ENCODE peak calls at places on chromosome 13, in five cellular contexts. One of them, this sample, is unnamed.

GRCh38 chr13:113447596-113447995 is 5.7 kb downstream of the ADPRHL1 start:
- DNase-seq in HepG2: no peak
- DNase-seq in upper lobe of left lung: no peak
- DNase-seq in sigmoid colon: peak
- DNase-seq in SK-N-SH: no peak
- DNase-seq in this sample: peak

GRCh38 chr13:74243637-74244526 is 109.7 kb upstream of the KLF12 start:
- DNase-seq in HepG2: no peak
- DNase-seq in upper lobe of left lung: no peak
- DNase-seq in sigmoid colon: no peak
- DNase-seq in SK-N-SH: no peak
- DNase-seq in this sample: no peak

GRCh38 chr13:41224113-41225110 is 30.0 kb upstream of the KBTBD7 start:
- DNase-seq in HepG2: no peak
- DNase-seq in upper lobe of left lung: no peak
- DNase-seq in sigmoid colon: no peak
- DNase-seq in SK-N-SH: no peak
- DNase-seq in this sample: no peak

GRCh38 chr13:76641056-76641455 is 245.1 kb downstream of the KCTD12 start:
- DNase-seq in HepG2: no peak
- DNase-seq in upper lobe of left lung: no peak
- DNase-seq in sigmoid colon: no peak
- DNase-seq in SK-N-SH: peak
- DNase-seq in this sample: no peak

GRCh38 chr13:27523345-27524073 is 73.1 kb upstream of the MTIF3 start:
- DNase-seq in HepG2: no peak
- DNase-seq in upper lobe of left lung: no peak
- DNase-seq in sigmoid colon: no peak
- DNase-seq in SK-N-SH: no peak
- DNase-seq in this sample: no peak

GRCh38 chr13:94228781-94229180 is 250.7 kb downstream of the DCT start:
- DNase-seq in HepG2: no peak
- DNase-seq in upper lobe of left lung: no peak
- DNase-seq in sigmoid colon: no peak
- DNase-seq in SK-N-SH: no peak
- DNase-seq in this sample: no peak

GRCh38 chr13:83503424-83503823 is 378.9 kb downstream of the SLITRK1 start:
- DNase-seq in HepG2: no peak
- DNase-seq in upper lobe of left lung: no peak
- DNase-seq in sigmoid colon: no peak
- DNase-seq in SK-N-SH: no peak
- DNase-seq in this sample: no peak

GRCh38 chr13:28204690-28205443 is 66.5 kb downstream of the PAN3 start:
- DNase-seq in HepG2: peak
- DNase-seq in upper lobe of left lung: no peak
- DNase-seq in sigmoid colon: no peak
- DNase-seq in SK-N-SH: no peak
- DNase-seq in this sample: no peak

GRCh38 chr13:59755647-59756290 is 408.0 kb downstream of the DIAPH3 start:
- DNase-seq in HepG2: no peak
- DNase-seq in upper lobe of left lung: no peak
- DNase-seq in sigmoid colon: no peak
- DNase-seq in SK-N-SH: no peak
- DNase-seq in this sample: no peak

GRCh38 chr13:32032780-32033179 is 1.2 kb downstream of the FRY start:
- DNase-seq in HepG2: no peak
- DNase-seq in upper lobe of left lung: no peak
- DNase-seq in sigmoid colon: no peak
- DNase-seq in SK-N-SH: no peak
- DNase-seq in this sample: no peak

GRCh38 chr13:30120133-30120822 is 187.1 kb downstream of the KATNAL1 start:
- DNase-seq in HepG2: no peak
- DNase-seq in upper lobe of left lung: no peak
- DNase-seq in sigmoid colon: no peak
- DNase-seq in SK-N-SH: no peak
- DNase-seq in this sample: no peak

GRCh38 chr13:81577601-81578000 is 1236.7 kb upstream of the SPRY2 start:
- DNase-seq in HepG2: no peak
- DNase-seq in upper lobe of left lung: no peak
- DNase-seq in sigmoid colon: no peak
- DNase-seq in SK-N-SH: no peak
- DNase-seq in this sample: no peak

GRCh38 chr13:40190656-40191100 is 475.8 kb downstream of the FOXO1 start:
- DNase-seq in HepG2: peak
- DNase-seq in upper lobe of left lung: no peak
- DNase-seq in sigmoid colon: peak
- DNase-seq in SK-N-SH: peak
- DNase-seq in this sample: peak

GRCh38 chr13:48653074-48654054 is at the start of gene CYSLTR2:
- DNase-seq in HepG2: no peak
- DNase-seq in upper lobe of left lung: no peak
- DNase-seq in sigmoid colon: no peak
- DNase-seq in SK-N-SH: peak
- DNase-seq in this sample: no peak

GRCh38 chr13:113045214-113046007 is 60.2 kb upstream of the F7 start:
- DNase-seq in HepG2: no peak
- DNase-seq in upper lobe of left lung: peak
- DNase-seq in sigmoid colon: no peak
- DNase-seq in SK-N-SH: no peak
- DNase-seq in this sample: no peak

GRCh38 chr13:42876810-42877550 is 95.6 kb downstream of the FAM216B start:
- DNase-seq in HepG2: no peak
- DNase-seq in upper lobe of left lung: no peak
- DNase-seq in sigmoid colon: no peak
- DNase-seq in SK-N-SH: no peak
- DNase-seq in this sample: no peak

GRCh38 chr13:50006426-50007135 is 8.7 kb upstream of the KCNRG start:
- DNase-seq in HepG2: no peak
- DNase-seq in upper lobe of left lung: no peak
- DNase-seq in sigmoid colon: no peak
- DNase-seq in SK-N-SH: no peak
- DNase-seq in this sample: no peak

GRCh38 chr13:71316964-71317363 is 550.0 kb downstream of the DACH1 start:
- DNase-seq in HepG2: no peak
- DNase-seq in upper lobe of left lung: no peak
- DNase-seq in sigmoid colon: no peak
- DNase-seq in SK-N-SH: peak
- DNase-seq in this sample: no peak

GRCh38 chr13:94323746-94324408 is 155.6 kb downstream of the DCT start:
- DNase-seq in HepG2: no peak
- DNase-seq in upper lobe of left lung: no peak
- DNase-seq in sigmoid colon: no peak
- DNase-seq in SK-N-SH: no peak
- DNase-seq in this sample: no peak

GRCh38 chr13:48976677-48977625 is 1.2 kb downstream of the FNDC3A start:
- DNase-seq in HepG2: peak
- DNase-seq in upper lobe of left lung: no peak
- DNase-seq in sigmoid colon: no peak
- DNase-seq in SK-N-SH: no peak
- DNase-seq in this sample: no peak

GRCh38 chr13:60584976-60585375 is 188.0 kb downstream of the TDRD3 start:
- DNase-seq in HepG2: no peak
- DNase-seq in upper lobe of left lung: no peak
- DNase-seq in sigmoid colon: no peak
- DNase-seq in SK-N-SH: no peak
- DNase-seq in this sample: no peak

GRCh38 chr13:101967216-101967615 is 434.6 kb downstream of the FGF14 start:
- DNase-seq in HepG2: no peak
- DNase-seq in upper lobe of left lung: no peak
- DNase-seq in sigmoid colon: no peak
- DNase-seq in SK-N-SH: no peak
- DNase-seq in this sample: no peak

GRCh38 chr13:90416519-90416918 is 931.0 kb upstream of the MIR17HG start:
- DNase-seq in HepG2: no peak
- DNase-seq in upper lobe of left lung: no peak
- DNase-seq in sigmoid colon: no peak
- DNase-seq in SK-N-SH: no peak
- DNase-seq in this sample: no peak

GRCh38 chr13:29702912-29703351 is 107.4 kb upstream of the SLC7A1 start:
- DNase-seq in HepG2: no peak
- DNase-seq in upper lobe of left lung: no peak
- DNase-seq in sigmoid colon: peak
- DNase-seq in SK-N-SH: no peak
- DNase-seq in this sample: no peak

GRCh38 chr13:40058757-40059236 is 403.3 kb downstream of the COG6 start:
- DNase-seq in HepG2: no peak
- DNase-seq in upper lobe of left lung: no peak
- DNase-seq in sigmoid colon: no peak
- DNase-seq in SK-N-SH: no peak
- DNase-seq in this sample: no peak

GRCh38 chr13:21738636-21739035 is 67.8 kb downstream of the FGF9 start:
- DNase-seq in HepG2: no peak
- DNase-seq in upper lobe of left lung: no peak
- DNase-seq in sigmoid colon: no peak
- DNase-seq in SK-N-SH: no peak
- DNase-seq in this sample: no peak

GRCh38 chr13:66657165-66657895 is 572.8 kb downstream of the PCDH9 start:
- DNase-seq in HepG2: peak
- DNase-seq in upper lobe of left lung: no peak
- DNase-seq in sigmoid colon: peak
- DNase-seq in SK-N-SH: peak
- DNase-seq in this sample: no peak
- TF ChIP-seq EP300 in HepG2: no peak
- TF ChIP-seq EP300 in upper lobe of left lung: no peak
- TF ChIP-seq EP300 in sigmoid colon: no peak
- TF ChIP-seq EP300 in SK-N-SH: peak
- TF ChIP-seq EP300 in this sample: no peak

DNA sequence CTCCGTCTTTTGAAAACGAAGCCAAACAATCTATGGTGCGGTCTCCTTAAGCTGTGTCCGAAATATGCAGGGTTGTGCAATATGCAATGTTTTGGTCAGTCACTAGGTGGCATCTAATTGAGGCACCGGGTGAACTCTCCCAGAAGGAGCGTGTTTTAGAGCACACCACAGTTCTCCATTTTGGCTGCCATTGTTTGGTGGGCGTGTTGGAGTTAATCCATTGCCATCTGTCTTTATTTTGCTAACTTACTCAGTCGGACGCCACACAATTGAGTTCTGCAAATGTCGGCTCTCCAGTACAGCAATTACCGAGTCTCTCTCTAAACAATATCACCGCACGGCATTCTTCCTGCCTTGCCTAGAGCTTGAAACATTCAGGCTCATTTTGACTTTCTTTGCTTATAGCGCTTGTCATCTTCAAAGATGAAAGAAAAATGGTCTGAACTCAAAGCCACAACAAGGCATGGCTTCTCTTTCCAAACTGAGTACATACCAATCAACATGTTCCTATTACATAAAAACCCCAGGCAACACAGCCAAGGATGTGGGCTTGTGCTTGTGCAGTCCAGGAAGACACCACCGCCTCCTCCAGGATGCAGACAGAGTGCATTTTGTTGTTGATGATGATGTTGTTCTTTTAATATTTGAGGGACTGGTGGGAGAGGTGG is 182.0 kb upstream of the SERP2 start:
- DNase-seq in HepG2: peak
- DNase-seq in upper lobe of left lung: no peak
- DNase-seq in sigmoid colon: no peak
- DNase-seq in SK-N-SH: peak
- DNase-seq in this sample: peak
- H3K27ac ChIP-seq in HepG2: no peak
- H3K27ac ChIP-seq in upper lobe of left lung: peak
- H3K27ac ChIP-seq in sigmoid colon: no peak
- H3K27ac ChIP-seq in SK-N-SH: no peak
- H3K27ac ChIP-seq in this sample: no peak

DNA sequence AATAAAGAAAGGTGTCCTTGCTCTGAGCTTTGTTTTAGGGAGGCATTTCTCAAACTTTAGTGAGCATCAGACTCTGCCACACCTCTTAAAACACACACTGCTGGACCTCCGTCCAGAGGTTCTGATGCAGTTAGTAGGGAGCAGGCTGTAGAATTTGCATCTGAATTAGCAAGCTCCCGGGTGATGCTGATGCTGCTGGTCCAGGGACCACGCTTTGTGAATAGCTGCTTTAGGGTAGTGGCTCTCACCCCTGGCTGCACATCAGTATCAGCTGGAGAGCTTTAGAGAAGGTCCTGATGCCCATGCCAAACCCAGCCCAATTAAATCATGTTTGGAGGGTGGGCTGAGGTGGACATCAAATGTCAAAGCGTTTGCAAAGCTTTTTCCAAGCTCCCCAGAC is 3.6 kb downstream of the HTR2A start:
- DNase-seq in HepG2: no peak
- DNase-seq in upper lobe of left lung: no peak
- DNase-seq in sigmoid colon: no peak
- DNase-seq in SK-N-SH: no peak
- DNase-seq in this sample: no peak
- TF ChIP-seq EP300 in HepG2: no peak
- TF ChIP-seq EP300 in upper lobe of left lung: no peak
- TF ChIP-seq EP300 in sigmoid colon: no peak
- TF ChIP-seq EP300 in SK-N-SH: no peak
- TF ChIP-seq EP300 in this sample: no peak

DNA sequence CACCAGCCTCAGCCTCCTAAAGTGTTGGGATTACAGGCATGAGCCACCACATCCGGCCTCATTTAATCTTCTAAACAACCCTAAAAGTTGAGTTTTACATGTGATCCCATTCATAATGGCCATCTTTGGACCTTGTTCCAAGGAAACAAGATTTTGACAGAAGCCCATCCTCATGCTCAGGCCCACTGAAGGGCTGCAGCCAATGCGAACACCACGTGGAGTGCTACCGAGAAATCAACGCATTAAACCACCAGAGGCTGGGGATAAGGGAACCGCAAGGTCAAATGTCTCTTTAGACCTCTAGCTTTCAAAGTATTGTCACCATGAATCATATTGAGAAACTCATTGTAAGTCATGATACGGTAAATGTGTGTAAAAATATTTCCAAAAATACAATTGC is 49.4 kb upstream of the DOCK9 start:
- DNase-seq in HepG2: no peak
- DNase-seq in upper lobe of left lung: no peak
- DNase-seq in sigmoid colon: no peak
- DNase-seq in SK-N-SH: no peak
- DNase-seq in this sample: no peak
- H3K27ac ChIP-seq in HepG2: no peak
- H3K27ac ChIP-seq in upper lobe of left lung: no peak
- H3K27ac ChIP-seq in sigmoid colon: no peak
- H3K27ac ChIP-seq in SK-N-SH: no peak
- H3K27ac ChIP-seq in this sample: no peak

This sample was measured in ovary.